ENCODE peak calls at places on chromosome 1, in four cellular contexts. V is CD4-positive, alpha-beta memory T cell; T is ecto neural progenitor cell; L is kidney tubule cell. E is an unnamed sample.

GRCh38 chr1:147414505-147415163 is 126.7 kb upstream of the BCL9 start:
- DNase-seq in V (no peak), T (no peak), L (no peak), E (no peak)

GRCh38 chr1:96309783-96310182 is 411.8 kb upstream of the PTBP2 start:
- DNase-seq in V (no peak), T (no peak), L (peak), E (no peak)

GRCh38 chr1:2230781-2231666 is 2.9 kb downstream of the SKI start:
- DNase-seq in V (peak), T (no peak), L (no peak), E (no peak)

GRCh38 chr1:55423376-55423775 is 208.2 kb upstream of the USP24 start:
- DNase-seq in V (no peak), T (no peak), L (no peak), E (no peak)

GRCh38 chr1:110155878-110156522 is 5.7 kb downstream of the SLC6A17 start:
- DNase-seq in V (peak), T (peak), L (peak), E (no peak)

GRCh38 chr1:116762281-116762680 is 8.1 kb downstream of the CD2 start:
- DNase-seq in V (no peak), T (no peak), L (no peak), E (no peak)

GRCh38 chr1:224070521-224070920 is 43.4 kb upstream of the FBXO28 start:
- DNase-seq in V (no peak), T (no peak), L (no peak), E (no peak)

GRCh38 chr1:36438715-36439114 is 11.5 kb downstream of the OSCP1 start:
- DNase-seq in V (no peak), T (no peak), L (no peak), E (no peak)

GRCh38 chr1:31809698-31810097 is 6.1 kb downstream of the SPOCD1 start:
- DNase-seq in V (no peak), T (peak), L (no peak), E (no peak)